ENCODE peak calls at places on chromosomes 5 and 9, in five cellular contexts. B is GM19239; K is CD4-positive, alpha-beta memory T cell; O is effector memory CD8-positive, alpha-beta T cell; D is ELR. L is an unnamed sample.

GRCh38 chr5:3220638-3221288 is 374.9 kb upstream of the IRX1 start:
- DNase-seq in B (no peak), K (no peak), O (no peak), D (no peak), L (no peak)

GRCh38 chr5:125537661-125538060 is 791.2 kb upstream of the ZNF608 start:
- DNase-seq in B (no peak), K (no peak), O (no peak), D (no peak), L (no peak)

GRCh38 chr5:145484195-145484594 is 350.9 kb downstream of the PRELID2 start:
- DNase-seq in B (no peak), K (no peak), O (no peak), D (peak; percentile 89), L (no peak)

GRCh38 chr5:177071671-177072385 is 14.9 kb upstream of the FGFR4 start:
- DNase-seq in B (peak; percentile 64), K (peak; percentile 57), O (peak; percentile 71), D (peak; percentile 88), L (no peak)

GRCh38 chr9:38008168-38009034 is 60.6 kb downstream of the SHB start:
- DNase-seq in B (peak; percentile 26), K (no peak), O (no peak), D (peak; percentile 99), L (peak; percentile 63)

GRCh38 chr5:1544294-1545010 is 20.7 kb upstream of the LPCAT1 start:
- DNase-seq in B (no peak), K (no peak), O (no peak), D (no peak), L (no peak)

GRCh38 chr9:18390393-18390792 is 83.6 kb upstream of the ADAMTSL1 start:
- DNase-seq in B (no peak), K (no peak), O (no peak), D (no peak), L (no peak)

GRCh38 chr5:32735512-32735911 is 24.4 kb downstream of the NPR3 start:
- DNase-seq in B (no peak), K (no peak), O (no peak), D (no peak), L (no peak)

GRCh38 chr5:175800656-175801081 is 70.7 kb upstream of the CPLX2 start:
- DNase-seq in B (no peak), K (no peak), O (no peak), D (peak; percentile 88), L (no peak)

GRCh38 chr9:20873240-20873860 is 158.1 kb downstream of the HACD4 start:
- DNase-seq in B (no peak), K (no peak), O (no peak), D (no peak), L (no peak)

GRCh38 chr5:124252094-124252750 is 494.2 kb downstream of the ZNF608 start:
- DNase-seq in B (no peak), K (no peak), O (no peak), D (no peak), L (no peak)

GRCh38 chr9:122126340-122127333 is 32.9 kb downstream of the NDUFA8 start:
- DNase-seq in B (no peak), K (no peak), O (no peak), D (peak; percentile 79), L (no peak)

GRCh38 chr9:14561929-14562386 is 131.3 kb downstream of the ZDHHC21 start:
- DNase-seq in B (no peak), K (no peak), O (no peak), D (no peak), L (no peak)

GRCh38 chr5:30765227-30765626 is 428.3 kb upstream of the CDH6 start:
- DNase-seq in B (no peak), K (no peak), O (no peak), D (no peak), L (no peak)

GRCh38 chr5:154197801-154198461 is 7.4 kb downstream of the GALNT10 start:
- DNase-seq in B (no peak), K (peak; percentile 53), O (peak; percentile 51), D (peak; percentile 80), L (no peak)

GRCh38 chr5:148374693-148375360 is 8.9 kb upstream of the FBXO38 start:
- DNase-seq in B (no peak), K (peak; percentile 27), O (no peak), D (peak; percentile 72), L (no peak)

GRCh38 chr5:68242743-68243142 is 27.2 kb downstream of the PIK3R1 start:
- DNase-seq in B (no peak), K (no peak), O (no peak), D (peak; percentile 55), L (no peak)

GRCh38 chr5:3344671-3345070 is 251.0 kb upstream of the IRX1 start:
- DNase-seq in B (no peak), K (no peak), O (no peak), D (no peak), L (no peak)

GRCh38 chr5:149838881-149839739 is 105.5 kb downstream of the PDE6A start:
- DNase-seq in B (no peak), K (no peak), O (no peak), D (peak; percentile 84), L (no peak)

GRCh38 chr9:129838707-129839259 is 3.5 kb downstream of the USP20 start:
- DNase-seq in B (no peak), K (no peak), O (no peak), D (peak; percentile 98), L (no peak)

GRCh38 chr5:118692811-118693342 is 295.5 kb downstream of the DTWD2 start:
- DNase-seq in B (no peak), K (no peak), O (no peak), D (no peak), L (no peak)

GRCh38 chr9:32550046-32550608 is 2.0 kb upstream of the SMIM27 start:
- DNase-seq in B (no peak), K (no peak), O (no peak), D (peak; percentile 28), L (no peak)

GRCh38 chr5:69331528-69332445 is 814 bp downstream of the CCDC125 start:
- DNase-seq in B (no peak), K (no peak), O (no peak), D (no peak), L (no peak)

GRCh38 chr5:107812570-107813141 is 141.9 kb upstream of the EFNA5 start:
- DNase-seq in B (no peak), K (no peak), O (no peak), D (peak; percentile 59), L (peak; percentile 21)

GRCh38 chr9:93258419-93258817 is 74.5 kb downstream of the WNK2 start:
- DNase-seq in B (no peak), K (no peak), O (no peak), D (no peak), L (no peak)

GRCh38 chr5:179900707-179901106 is 7.0 kb downstream of the TBC1D9B start:
- DNase-seq in B (no peak), K (no peak), O (no peak), D (no peak), L (no peak)

GRCh38 chr5:76690704-76691469 is 25.0 kb upstream of the F2R start:
- DNase-seq in B (no peak), K (no peak), O (no peak), D (peak; percentile 53), L (no peak)

GRCh38 chr5:134225780-134226440 is at the start of gene PPP2CA:
- DNase-seq in B (peak; percentile 74), K (peak; percentile 99), O (peak; percentile 99), D (peak; percentile 98), L (peak; percentile 89)

GRCh38 chr5:154191467-154192261 is 1.1 kb downstream of the GALNT10 start:
- DNase-seq in B (no peak), K (peak; percentile 26), O (no peak), D (peak; percentile 48), L (no peak)

GRCh38 chr5:107668933-107669542 is 1.7 kb downstream of the EFNA5 start:
- DNase-seq in B (no peak), K (no peak), O (no peak), D (peak; percentile 33), L (no peak)

GRCh38 chr5:178201927-178202235 is 2.5 kb upstream of the HNRNPAB start:
- DNase-seq in B (no peak), K (no peak), O (no peak), D (peak; percentile 33), L (no peak)

GRCh38 chr5:72159501-72159911 is 52.2 kb downstream of the MAP1B start:
- DNase-seq in B (no peak), K (no peak), O (no peak), D (peak; percentile 84), L (no peak)